ENCODE peak calls at places on chromosome 18, in seven cellular contexts. B is IMR-90; O is ureter; N is activated CD8-positive, alpha-beta T cell treated with anti-CD3 and anti-CD28 coated beads for 36 hours; W is activated CD4-positive, alpha-beta T cell treated with anti-CD3 and anti-CD28 coated beads for 4 hours; L is CD4-positive, CD25-positive, alpha-beta regulatory T cell; A is DMS79 treated with DMSO at 0.1 percent for 48 hours. T is an unnamed sample.
A peak's percentile ranks its signal among the peaks of the same experiment; 100 is the strongest.

GRCh38 chr18:23330423-23330822 is 122.7 kb upstream of the RIOK3 start:
- DNase-seq in B (no peak), O (peak; percentile 55), N (no peak), W (no peak), L (no peak), A (no peak), T (no peak)

GRCh38 chr18:13409997-13410396 is 191.4 kb downstream of the LDLRAD4 start:
- DNase-seq in B (no peak), O (no peak), N (no peak), W (no peak), L (no peak), A (no peak), T (no peak)

GRCh38 chr18:2293109-2293839 is 278.0 kb downstream of the METTL4 start:
- DNase-seq in B (no peak), O (no peak), N (peak; percentile 27), W (no peak), L (no peak), A (no peak), T (no peak)

GRCh38 chr18:5772271-5772670 is 123.1 kb downstream of the TMEM200C start:
- DNase-seq in B (peak; percentile 26), O (no peak), N (no peak), W (no peak), L (no peak), A (no peak), T (no peak)

GRCh38 chr18:76491436-76491800 is 3.6 kb downstream of the ZNF516 start:
- DNase-seq in B (peak; percentile 68), O (peak; percentile 81), N (peak; percentile 73), W (peak; percentile 85), L (peak; percentile 45), A (no peak), T (peak; percentile 61)

GRCh38 chr18:59502222-59502898 is 143.3 kb upstream of the LMAN1 start:
- DNase-seq in B (peak; percentile 94), O (no peak), N (no peak), W (no peak), L (no peak), A (no peak), T (no peak)

GRCh38 chr18:69951182-69951581 is 3.5 kb upstream of the CD226 start:
- DNase-seq in B (peak; percentile 52), O (no peak), N (no peak), W (no peak), L (no peak), A (no peak), T (no peak)

GRCh38 chr18:37442477-37442876 is 123.1 kb downstream of the CELF4 start:
- DNase-seq in B (no peak), O (no peak), N (no peak), W (no peak), L (no peak), A (no peak), T (no peak)

GRCh38 chr18:48948112-48949050 is 2.4 kb downstream of the SMAD7 start:
- DNase-seq in B (peak; percentile 86), O (peak; percentile 78), N (peak; percentile 60), W (peak; percentile 42), L (peak; percentile 30), A (peak; percentile 17), T (peak; percentile 62)

GRCh38 chr18:79964330-79965118 is at the start of gene HSBP1L1:
- DNase-seq in B (no peak), O (peak; percentile 74), N (peak; percentile 73), W (peak; percentile 56), L (peak; percentile 53), A (peak; percentile 56), T (no peak)

GRCh38 chr18:76467371-76468190 is 27.5 kb downstream of the ZNF516 start:
- DNase-seq in B (peak; percentile 40), O (no peak), N (peak; percentile 15), W (no peak), L (no peak), A (no peak), T (no peak)

T was measured in NCI-H1105 treated with DMSO at 0.1 percent for 48 hours.